ENCODE peak calls at places on chromosome 17, in four cellular contexts. A is body of pancreas, F is mammary epithelial cell, D is esophagus muscularis mucosa. Z is an unnamed sample. For H3K4me1, the result is how much of the 10 kb centered on the place peaks cover.

GRCh38 chr17:43588121-43588520 is 42.0 kb upstream of the ETV4 start:
- DNase-seq in A (no peak), F (no peak), D (no peak), Z (peak)

GRCh38 chr17:2952174-2952845 is 111.1 kb downstream of the OR1D5 start:
- DNase-seq in A (no peak), F (no peak), D (no peak), Z (no peak)

GRCh38 chr17:55175788-55176425 is 88.9 kb upstream of the HLF start:
- DNase-seq in A (no peak), F (no peak), D (no peak), Z (no peak)

GRCh38 chr17:82443465-82444283 is 6.9 kb downstream of the CYBC1 start:
- DNase-seq in A (peak), F (no peak), D (no peak), Z (no peak)

GRCh38 chr17:27257031-27257357 is 36.9 kb upstream of the WSB1 start:
- DNase-seq in A (no peak), F (no peak), D (no peak), Z (no peak)

GRCh38 chr17:21301593-21302550 is 17.4 kb downstream of the MAP2K3 start:
- DNase-seq in A (no peak), F (no peak), D (no peak), Z (peak)

GRCh38 chr17:79691931-79692330 is 38.8 kb upstream of the ENPP7 start:
- DNase-seq in A (no peak), F (no peak), D (no peak), Z (no peak)

GRCh38 chr17:67388986-67389385 is 11.9 kb downstream of the PITPNC1 start:
- DNase-seq in A (no peak), F (no peak), D (no peak), Z (no peak)

GRCh38 chr17:6599364-6599763 is 41.1 kb downstream of the KIAA0753 start:
- DNase-seq in A (no peak), F (no peak), D (no peak), Z (no peak)

GRCh38 chr17:61862975-61863800 is at the start of gene BRIP1:
- DNase-seq in A (peak), F (peak), D (peak), Z (peak)

GRCh38 chr17:77440571-77440981 is 299.8 kb downstream of the SEC14L1 start:
- DNase-seq in A (no peak), F (no peak), D (no peak), Z (no peak)

GRCh38 chr17:63998721-63999679 is 849 bp downstream of the PRR29 start:
- DNase-seq in A (no peak), F (no peak), D (no peak), Z (peak)

GRCh38 chr17:56982312-56982711 is 4.4 kb downstream of the SCPEP1 start:
- DNase-seq in A (no peak), F (peak), D (no peak), Z (no peak)

GRCh38 chr17:48618366-48618896 is 3.3 kb upstream of the HOXB8 start:
- DNase-seq in A (peak), F (peak), D (peak), Z (peak)

GRCh38 chr17:64747938-64748540 is 85.9 kb upstream of the SMURF2 start:
- DNase-seq in A (no peak), F (no peak), D (no peak), Z (peak)

GRCh38 chr17:48011405-48012150 is 26.0 kb downstream of the COPZ2 start:
- DNase-seq in A (no peak), F (peak), D (no peak), Z (peak)

GRCh38 chr17:50196826-50197225 is 4.6 kb downstream of the COL1A1 start:
- DNase-seq in A (no peak), F (peak), D (no peak), Z (peak)

GRCh38 chr17:22694362-22695227 is 1002.3 kb downstream of the KCNJ18 start:
- DNase-seq in A (no peak), F (no peak), D (peak), Z (no peak)

GRCh38 chr17:7133424-7133823 is 18.8 kb upstream of the ASGR2 start:
- DNase-seq in A (peak), F (no peak), D (no peak), Z (peak)

GRCh38 chr17:62652251-62653001 is 25.0 kb downstream of the MRC2 start:
- DNase-seq in A (peak), F (peak), D (no peak), Z (peak)

GRCh38 chr17:19002805-19003542 is 1.6 kb downstream of the FAM83G start:
- DNase-seq in A (no peak), F (peak), D (no peak), Z (peak)

GRCh38 chr17:16120937-16121336 is 94.4 kb downstream of the NCOR1 start:
- DNase-seq in A (no peak), F (no peak), D (no peak), Z (no peak)

DNA sequence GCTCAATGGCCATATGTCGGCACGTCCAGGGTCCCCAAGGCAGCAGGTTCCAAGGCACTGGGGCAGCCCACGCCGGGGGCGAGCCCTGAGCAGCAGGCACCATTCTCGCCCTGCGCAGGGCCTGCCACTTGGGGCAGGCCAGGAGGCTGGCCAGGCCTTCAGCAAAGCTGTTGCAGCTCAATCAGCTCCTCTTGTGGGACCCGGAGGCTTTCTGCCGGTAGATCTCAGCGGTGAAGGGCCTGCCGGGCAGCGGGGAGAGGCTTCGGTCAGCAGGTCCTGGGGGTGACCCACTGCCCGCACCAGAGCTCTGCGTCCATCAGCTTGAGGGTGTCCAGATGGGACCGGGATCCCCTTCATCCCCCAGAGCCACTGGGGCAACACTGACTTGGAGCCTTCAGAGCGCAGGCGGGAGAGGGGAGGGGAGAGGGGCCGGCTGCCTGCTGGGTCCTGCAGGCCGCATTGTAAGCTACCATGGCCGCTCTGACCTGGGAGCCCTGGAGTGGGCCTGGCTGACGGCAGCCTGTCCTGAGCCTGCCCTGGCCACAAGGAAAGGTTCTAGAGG is 9.5 kb upstream of the RASD1 start:
- DNase-seq in A (no peak), F (no peak), D (no peak), Z (no peak)
- H3K4me1 ChIP-seq in A (under half), F (under half), D (under half), Z (under half)

GRCh38 chr17:75704963-75705875 is 16.0 kb upstream of the ITGB4 start:
- DNase-seq in A (no peak), F (no peak), D (no peak), Z (no peak)

GRCh38 chr17:75703191-75703590 is 18.1 kb upstream of the ITGB4 start:
- DNase-seq in A (no peak), F (no peak), D (no peak), Z (no peak)

GRCh38 chr17:75707096-75707720 is 14.1 kb upstream of the ITGB4 start:
- DNase-seq in A (peak), F (peak), D (no peak), Z (peak)

GRCh38 chr17:75703591-75703990 is 17.7 kb upstream of the ITGB4 start:
- DNase-seq in A (no peak), F (no peak), D (no peak), Z (no peak)

DNA sequence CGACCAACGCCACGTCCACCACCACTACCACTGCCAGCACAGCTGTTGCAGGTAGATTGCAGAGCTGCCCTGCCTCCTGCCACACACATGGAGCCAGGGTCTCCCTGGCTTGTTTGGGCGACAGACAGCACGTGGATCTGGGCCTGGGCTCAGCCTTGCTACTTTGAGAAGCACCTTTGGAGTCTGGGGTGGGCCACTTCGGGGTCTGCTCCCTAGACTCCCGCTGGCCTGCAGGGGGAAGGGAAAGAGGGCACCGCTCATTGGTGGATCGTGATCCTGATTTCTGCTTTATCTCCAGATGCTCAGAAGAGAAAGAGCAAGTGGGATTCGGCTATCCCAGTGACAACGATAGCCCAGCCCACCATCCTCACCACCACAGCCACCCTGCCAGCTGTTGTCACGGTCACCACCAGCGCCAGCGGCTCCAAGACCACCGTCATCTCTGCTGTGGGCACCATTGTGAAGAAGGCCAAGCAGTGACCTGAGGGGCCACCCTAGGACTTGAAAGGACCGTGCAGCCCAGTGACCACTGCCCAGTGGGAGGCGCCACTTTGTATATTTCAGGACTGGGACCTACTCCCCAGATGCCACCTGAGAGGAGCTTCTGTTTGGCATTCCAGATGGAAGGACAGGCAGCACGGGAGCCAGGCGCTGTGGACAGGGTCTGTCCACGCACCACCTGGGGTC is 15.1 kb upstream of the ITGB4 start:
- DNase-seq in A (no peak), F (no peak), D (no peak), Z (no peak)
- H3K4me3 ChIP-seq in A (no peak), F (no peak), D (no peak), Z (no peak)

DNA sequence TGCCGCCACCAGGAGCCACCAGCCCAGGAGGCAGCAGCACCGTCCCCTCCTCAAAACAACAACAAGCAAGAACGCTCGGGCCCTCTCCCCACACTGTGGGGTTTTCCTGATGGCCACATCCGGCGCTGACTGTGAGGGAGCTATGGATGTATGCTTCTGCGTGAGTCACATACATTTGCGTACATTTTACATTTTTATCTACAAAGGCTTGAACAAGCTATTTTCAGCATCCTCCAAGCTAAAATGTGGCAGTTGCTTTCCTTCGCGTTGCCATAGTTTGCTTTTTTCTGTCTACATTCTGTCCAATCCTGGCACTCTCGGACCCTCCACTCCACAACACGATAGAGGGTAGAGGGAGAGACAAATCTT is 2.0 kb upstream of the ABR start:
- DNase-seq in A (no peak), F (no peak), D (no peak), Z (peak)
- H3K4me1 ChIP-seq in A (under half), F (under half), D (half or more), Z (under half)

GRCh38 chr17:40551874-40552768 is 13.2 kb downstream of the CCR7 start:
- DNase-seq in A (peak), F (no peak), D (peak), Z (peak)

GRCh38 chr17:40548982-40549680 is 16.1 kb downstream of the CCR7 start:
- DNase-seq in A (peak), F (peak), D (peak), Z (peak)

GRCh38 chr17:40552806-40553693 is 12.2 kb downstream of the CCR7 start:
- DNase-seq in A (no peak), F (no peak), D (peak), Z (no peak)

GRCh38 chr17:40550608-40551007 is 14.7 kb downstream of the CCR7 start:
- DNase-seq in A (peak), F (no peak), D (peak), Z (peak)

GRCh38 chr17:40551091-40551873 is 14.0 kb downstream of the CCR7 start:
- DNase-seq in A (peak), F (no peak), D (peak), Z (peak)
- H3K4me3 ChIP-seq in A (no peak), F (no peak), D (no peak), Z (peak)

DNA sequence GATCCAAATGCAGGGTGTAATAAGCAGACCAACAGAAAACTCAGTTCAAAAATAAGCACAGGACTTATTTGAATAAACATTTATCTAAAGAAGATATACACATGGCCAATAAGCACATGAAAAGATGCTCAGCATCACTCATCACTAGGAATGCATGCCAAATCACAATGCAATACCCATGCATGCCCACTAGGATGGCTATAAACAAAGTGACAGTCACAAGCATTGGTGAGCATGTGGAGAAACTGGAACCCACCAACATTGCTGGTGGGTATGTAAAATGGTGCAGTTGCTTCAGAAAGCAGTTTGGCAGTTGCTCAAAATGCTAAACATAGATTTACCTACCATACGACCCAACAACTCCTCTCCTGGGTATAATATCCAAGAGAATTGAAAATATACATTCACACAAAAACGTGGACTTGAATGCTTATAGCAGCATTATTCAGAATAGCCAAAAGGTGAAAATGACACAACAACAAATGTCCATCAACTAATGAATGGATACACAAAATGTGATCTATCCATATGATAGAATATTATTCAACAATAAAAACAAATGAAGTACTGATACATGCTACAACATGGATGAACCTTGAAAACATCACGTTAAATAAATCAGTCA is 20.1 kb downstream of the UBE2O start:
- DNase-seq in A (no peak), F (no peak), D (no peak), Z (no peak)
- H3K4me1 ChIP-seq in A (under half), F (under half), D (under half), Z (under half)